ENCODE peak calls at places on chromosome 19, in seven cellular contexts. L, F, C, P, R, Z and K are unnamed samples.

GRCh38 chr19:58563034-58563573 is 4.7 kb upstream of the UBE2M start:
- DNase-seq in L (no peak), F (peak), C (peak), P (peak), R (peak), Z (no peak), K (no peak)

GRCh38 chr19:14147797-14148605 is 11.6 kb upstream of the ASF1B start:
- DNase-seq in L (peak), F (no peak), C (peak), P (peak), R (peak), Z (peak), K (peak)

GRCh38 chr19:38658462-38659306 is 11.2 kb downstream of the ACTN4 start:
- DNase-seq in L (peak), F (no peak), C (no peak), P (peak), R (no peak), Z (peak), K (no peak)

GRCh38 chr19:38035515-38036495 is 128.8 kb downstream of the SIPA1L3 start:
- DNase-seq in L (peak), F (no peak), C (no peak), P (peak), R (peak), Z (peak), K (no peak)

GRCh38 chr19:50214699-50215543 is 11.5 kb downstream of the MYH14 start:
- DNase-seq in L (no peak), F (no peak), C (no peak), P (no peak), R (no peak), Z (no peak), K (no peak)

GRCh38 chr19:9735986-9736385 is 32.6 kb downstream of the ZNF846 start:
- DNase-seq in L (no peak), F (no peak), C (no peak), P (no peak), R (no peak), Z (no peak), K (no peak)

GRCh38 chr19:12647490-12648071 is 19.0 kb downstream of the MAN2B1 start:
- DNase-seq in L (peak), F (no peak), C (no peak), P (peak), R (peak), Z (peak), K (no peak)

GRCh38 chr19:47036233-47036651 is 12.2 kb downstream of the TMEM160 start:
- DNase-seq in L (no peak), F (no peak), C (no peak), P (no peak), R (no peak), Z (peak), K (no peak)

GRCh38 chr19:13036366-13036976 is 41.2 kb downstream of the NFIX start:
- DNase-seq in L (peak), F (no peak), C (no peak), P (peak), R (peak), Z (peak), K (no peak)

GRCh38 chr19:46204008-46204407 is 25.5 kb upstream of the IGFL1 start:
- DNase-seq in L (no peak), F (no peak), C (no peak), P (no peak), R (no peak), Z (no peak), K (no peak)

GRCh38 chr19:48561412-48561811 is 9.4 kb downstream of the SULT2B1 start:
- DNase-seq in L (no peak), F (no peak), C (no peak), P (no peak), R (no peak), Z (no peak), K (no peak)

GRCh38 chr19:48556163-48556562 is 4.2 kb downstream of the SULT2B1 start:
- DNase-seq in L (peak), F (no peak), C (no peak), P (peak), R (no peak), Z (peak), K (no peak)

GRCh38 chr19:48556825-48557224 is 4.9 kb downstream of the SULT2B1 start:
- DNase-seq in L (no peak), F (no peak), C (no peak), P (no peak), R (no peak), Z (no peak), K (no peak)

GRCh38 chr19:48558018-48558684 is 6.2 kb downstream of the SULT2B1 start:
- DNase-seq in L (peak), F (no peak), C (no peak), P (peak), R (no peak), Z (peak), K (no peak)

GRCh38 chr19:48560095-48560530 is 8.1 kb downstream of the SULT2B1 start:
- DNase-seq in L (no peak), F (no peak), C (no peak), P (no peak), R (no peak), Z (no peak), K (no peak)
- TF ChIP-seq CTCF in L (no peak), F (no peak), C (no peak), P (no peak), R (no peak), Z (no peak), K (no peak)

GRCh38 chr19:36331353-36332228 is 47.4 kb downstream of the ZFP14 start:
- DNase-seq in L (peak), F (peak), C (peak), P (peak), R (peak), Z (peak), K (peak)
- TF ChIP-seq CTCF in L (peak), F (no peak), C (no peak), P (no peak), R (peak), Z (peak), K (peak)

GRCh38 chr19:48689438-48689837 is 6.3 kb upstream of the FUT2 start:
- DNase-seq in L (no peak), F (no peak), C (no peak), P (no peak), R (no peak), Z (no peak), K (no peak)

GRCh38 chr19:48683349-48683748 is 10.5 kb upstream of the NTN5 start:
- DNase-seq in L (peak), F (no peak), C (peak), P (peak), R (peak), Z (peak), K (no peak)

GRCh38 chr19:48686103-48686502 is 9.7 kb upstream of the FUT2 start:
- DNase-seq in L (no peak), F (no peak), C (no peak), P (no peak), R (no peak), Z (no peak), K (no peak)

GRCh38 chr19:48681127-48681470 is 8.3 kb upstream of the NTN5 start:
- DNase-seq in L (peak), F (no peak), C (no peak), P (peak), R (no peak), Z (peak), K (no peak)

GRCh38 chr19:48685583-48685982 is 10.2 kb upstream of the FUT2 start:
- DNase-seq in L (no peak), F (no peak), C (no peak), P (no peak), R (no peak), Z (no peak), K (no peak)
- TF ChIP-seq CTCF in L (no peak), F (no peak), C (no peak), P (no peak), R (no peak), Z (no peak), K (no peak)

GRCh38 chr19:4241824-4242430 is 5.0 kb upstream of the YJU2 start:
- DNase-seq in L (no peak), F (no peak), C (no peak), P (no peak), R (no peak), Z (no peak), K (no peak)

GRCh38 chr19:4246767-4247593 is at the start of gene YJU2:
- DNase-seq in L (peak), F (peak), C (peak), P (peak), R (peak), Z (peak), K (peak)
- TF ChIP-seq CTCF in L (peak), F (peak), C (peak), P (peak), R (peak), Z (peak), K (peak)

GRCh38 chr19:49061000-49061399 is 3.5 kb upstream of the CGB7 start:
- DNase-seq in L (no peak), F (no peak), C (no peak), P (no peak), R (no peak), Z (no peak), K (no peak)

GRCh38 chr19:49058592-49058991 is 1.0 kb upstream of the CGB7 start:
- DNase-seq in L (peak), F (no peak), C (no peak), P (peak), R (peak), Z (peak), K (no peak)

GRCh38 chr19:49057636-49058234 is at the start of gene CGB7:
- DNase-seq in L (peak), F (no peak), C (no peak), P (peak), R (peak), Z (peak), K (peak)

GRCh38 chr19:49059056-49059455 is 1.5 kb upstream of the CGB7 start:
- DNase-seq in L (no peak), F (no peak), C (no peak), P (no peak), R (no peak), Z (no peak), K (no peak)

GRCh38 chr19:49056101-49056901 is 1.2 kb downstream of the CGB7 start:
- DNase-seq in L (peak), F (peak), C (peak), P (peak), R (peak), Z (peak), K (peak)
- TF ChIP-seq CTCF in L (peak), F (no peak), C (no peak), P (peak), R (peak), Z (peak), K (peak)